ENCODE peak calls at places on chromosome 20, in four cellular contexts. T, M, Z and C are unnamed samples.

GRCh38 chr20:62980970-62981369 is 25.8 kb downstream of the BHLHE23 start:
- DNase-seq in T (no peak), M (no peak), Z (no peak), C (no peak)

GRCh38 chr20:24764027-24764797 is 184.9 kb upstream of the CST7 start:
- DNase-seq in Z (no peak), M (no peak), T (no peak), C (no peak)

GRCh38 chr20:17766226-17766625 is 66.5 kb downstream of the BANF2 start:
- DNase-seq in M (no peak), Z (no peak), T (no peak), C (no peak)

GRCh38 chr20:62466806-62467537 is 8.8 kb downstream of the GATA5 start:
- DNase-seq in Z (no peak), T (no peak), M (no peak), C (no peak)

GRCh38 chr20:33442136-33443005 is 1.2 kb downstream of the SNTA1 start:
- DNase-seq in M (no peak), T (no peak), Z (no peak), C (no peak)

GRCh38 chr20:33277471-33278441 is 5.3 kb upstream of the BPIFB1 start:
- DNase-seq in T (no peak), M (no peak), Z (no peak), C (no peak)

GRCh38 chr20:48238326-48238725 is 453.0 kb upstream of the SULF2 start:
- DNase-seq in M (peak), T (peak), Z (no peak), C (no peak)

GRCh38 chr20:24781061-24781980 is 167.7 kb upstream of the CST7 start:
- DNase-seq in T (peak), M (peak), Z (no peak), C (no peak)

GRCh38 chr20:60632420-60633262 is 619.4 kb upstream of the CDH4 start:
- DNase-seq in T (no peak), Z (no peak), M (no peak), C (no peak)

GRCh38 chr20:47785900-47786762 is 850 bp upstream of the SULF2 start:
- DNase-seq in M (peak), T (peak), Z (peak), C (no peak)

GRCh38 chr20:40160151-40160550 is 528.9 kb downstream of the MAFB start:
- DNase-seq in T (no peak), M (peak), Z (peak), C (peak)

GRCh38 chr20:527571-527886 is 16.1 kb downstream of the CSNK2A1 start:
- DNase-seq in Z (no peak), T (no peak), M (no peak), C (no peak)

DNA sequence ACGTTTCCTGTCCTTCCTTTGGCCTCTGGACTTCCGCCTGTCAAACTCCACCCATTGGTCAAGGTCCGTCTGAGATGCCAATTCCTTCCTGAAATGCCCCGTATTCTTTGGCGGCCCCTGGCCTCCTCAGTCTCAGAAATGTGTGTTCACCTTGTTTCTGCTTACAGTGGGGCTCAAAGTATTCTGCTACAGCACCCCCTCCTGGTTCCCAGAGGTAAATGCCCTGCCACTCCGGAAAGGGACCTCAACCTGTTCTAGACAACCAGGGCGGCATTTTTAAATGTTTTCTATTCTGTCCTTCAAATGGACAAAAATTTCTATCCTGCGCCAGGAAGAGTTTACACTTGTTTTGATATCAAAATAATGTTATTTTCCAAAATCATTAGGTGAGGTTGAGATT is 12.1 kb upstream of the PAX1 start:
- DNase-seq in M (no peak), Z (no peak), T (no peak), C (no peak)
- TF ChIP-seq CTCF in M (no peak), Z (no peak), T (no peak), C (peak)

GRCh38 chr20:2871111-2871465 is 2.2 kb upstream of the PTPRA start:
- DNase-seq in M (peak), Z (no peak), T (peak), C (no peak)

GRCh38 chr20:2871555-2872303 is 1.6 kb upstream of the PTPRA start:
- DNase-seq in Z (no peak), M (peak), T (no peak), C (no peak)

GRCh38 chr20:2873010-2873746 is at the start of gene PTPRA:
- DNase-seq in M (peak), T (peak), Z (peak), C (peak)

GRCh38 chr20:2873747-2874041 is 413 bp downstream of the PTPRA start:
- DNase-seq in T (peak), M (peak), Z (peak), C (no peak)

GRCh38 chr20:2872304-2873009 is 824 bp upstream of the PTPRA start:
- DNase-seq in Z (peak), T (peak), M (peak), C (no peak)
- TF ChIP-seq CTCF in Z (no peak), T (peak), M (peak), C (peak)

GRCh38 chr20:36504295-36504694 is 37.0 kb upstream of the MYL9 start:
- DNase-seq in Z (no peak), T (no peak), M (no peak), C (no peak)
- TF ChIP-seq CTCF in Z (no peak), T (no peak), M (no peak), C (no peak)

GRCh38 chr20:49545572-49545971 is 22.4 kb downstream of the PTGIS start:
- DNase-seq in M (no peak), Z (no peak), T (no peak), C (no peak)
- TF ChIP-seq CTCF in M (peak), Z (no peak), T (peak), C (no peak)

DNA sequence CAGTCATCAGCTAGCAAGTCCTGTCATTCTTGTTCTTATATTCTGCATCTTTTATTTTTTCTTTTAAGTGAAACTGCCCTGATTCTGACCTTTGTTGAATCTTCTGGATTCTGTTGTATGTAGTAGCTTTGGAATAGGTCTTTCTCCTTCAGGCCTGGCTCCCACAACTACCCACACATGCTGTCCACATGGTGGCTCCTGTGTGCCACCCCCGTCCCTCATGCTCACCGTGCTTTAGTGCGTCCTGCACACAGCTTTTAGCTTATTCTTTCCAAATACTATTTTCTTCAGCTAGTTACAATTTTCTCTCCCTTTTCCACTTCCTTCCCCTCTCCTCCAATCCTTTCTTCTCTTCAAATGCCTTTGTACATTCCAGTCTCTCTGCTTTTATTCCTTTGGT is 61.8 kb downstream of the CTNNBL1 start:
- DNase-seq in M (no peak), T (no peak), Z (no peak), C (no peak)
- TF ChIP-seq CTCF in M (no peak), T (peak), Z (no peak), C (peak)

DNA sequence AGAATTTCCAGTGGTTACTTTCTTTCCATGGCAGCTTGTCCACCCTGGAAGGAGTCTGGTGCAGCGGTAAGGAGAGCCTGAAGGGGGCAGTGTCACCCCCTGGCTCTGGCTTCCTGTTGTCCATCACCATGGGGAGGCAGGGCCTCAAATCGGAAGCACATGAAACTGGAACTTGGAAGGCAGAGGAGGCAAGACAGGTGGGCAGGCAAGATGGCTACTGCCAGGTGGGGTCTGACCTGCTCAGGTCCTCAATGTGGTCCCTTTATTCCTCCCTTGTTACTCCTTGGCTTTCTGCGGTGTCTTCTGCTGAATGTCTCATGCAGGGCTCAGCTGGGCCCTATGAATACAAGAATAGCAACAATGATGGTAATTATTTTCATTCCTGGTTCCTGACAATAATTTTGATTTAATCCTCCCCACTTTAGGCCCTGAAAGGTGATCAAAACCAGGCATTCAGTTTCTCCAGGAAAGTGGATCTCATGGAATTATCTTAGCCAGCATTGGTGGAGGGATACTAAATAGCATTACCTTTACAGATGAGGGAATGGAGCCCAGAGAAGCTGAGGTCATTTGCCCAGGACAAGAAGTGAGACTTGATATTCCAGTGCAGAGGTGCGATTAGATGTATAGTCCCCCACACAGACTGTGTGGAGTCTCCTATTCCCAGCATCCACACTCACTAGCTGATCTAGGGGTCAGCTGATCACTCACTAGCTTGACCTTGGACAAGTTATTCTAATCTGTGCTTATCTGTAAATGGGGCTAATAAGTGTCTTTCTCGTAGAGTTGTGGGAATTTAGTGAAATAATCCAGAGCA is 17.6 kb upstream of the SNAI1 start:
- DNase-seq in T (peak), Z (no peak), M (peak), C (no peak)
- TF ChIP-seq CTCF in T (peak), Z (no peak), M (peak), C (peak)